ENCODE peak calls at places on chromosomes 2 and 18, in nine cellular contexts. One of them, this sample, is unnamed.

GRCh38 chr2:8837795-8838140 is 355 bp upstream of the KIDINS220 start:
- DNase-seq in activated T-helper 1 cell treated with anti-CD3 and anti-CD28 coated beads, Interleukin-12 subunit alpha, Interleukin-12 subunit beta, Interleukin-2, Interleukin-4 antibody, amounts not matched to agents 30 ng/mL and 10 ng/mL and 1 ng/mL, durations not matched to agents 14 hours and 24 hours and 36 hours: no peak
- DNase-seq in renal cortical epithelial cell: no peak
- DNase-seq in astrocyte of the cerebellum: no peak
- DNase-seq in Peyer's patch: no peak
- DNase-seq in left ventricle myocardium superior: no peak
- DNase-seq in GM13976: no peak
- DNase-seq in hippocampal formation: no peak
- DNase-seq in left ventricle myocardium inferior: no peak
- DNase-seq in this sample: no peak

GRCh38 chr2:20186078-20186854 is 38.7 kb downstream of the SDC1 start:
- DNase-seq in activated T-helper 1 cell treated with anti-CD3 and anti-CD28 coated beads, Interleukin-12 subunit alpha, Interleukin-12 subunit beta, Interleukin-2, Interleukin-4 antibody, amounts not matched to agents 30 ng/mL and 10 ng/mL and 1 ng/mL, durations not matched to agents 14 hours and 24 hours and 36 hours: no peak
- DNase-seq in renal cortical epithelial cell: peak; percentile 93
- DNase-seq in astrocyte of the cerebellum: no peak
- DNase-seq in Peyer's patch: peak; percentile 88
- DNase-seq in left ventricle myocardium superior: peak; percentile 16
- DNase-seq in GM13976: no peak
- DNase-seq in hippocampal formation: no peak
- DNase-seq in left ventricle myocardium inferior: no peak
- DNase-seq in this sample: no peak

GRCh38 chr2:19538411-19538963 is 180.1 kb upstream of the OSR1 start:
- DNase-seq in activated T-helper 1 cell treated with anti-CD3 and anti-CD28 coated beads, Interleukin-12 subunit alpha, Interleukin-12 subunit beta, Interleukin-2, Interleukin-4 antibody, amounts not matched to agents 30 ng/mL and 10 ng/mL and 1 ng/mL, durations not matched to agents 14 hours and 24 hours and 36 hours: no peak
- DNase-seq in renal cortical epithelial cell: peak; percentile 97
- DNase-seq in astrocyte of the cerebellum: peak; percentile 91
- DNase-seq in Peyer's patch: peak; percentile 74
- DNase-seq in left ventricle myocardium superior: no peak
- DNase-seq in GM13976: no peak
- DNase-seq in hippocampal formation: no peak
- DNase-seq in left ventricle myocardium inferior: no peak
- DNase-seq in this sample: no peak

GRCh38 chr2:3487931-3488554 is 31.3 kb downstream of the ADI1 start:
- DNase-seq in activated T-helper 1 cell treated with anti-CD3 and anti-CD28 coated beads, Interleukin-12 subunit alpha, Interleukin-12 subunit beta, Interleukin-2, Interleukin-4 antibody, amounts not matched to agents 30 ng/mL and 10 ng/mL and 1 ng/mL, durations not matched to agents 14 hours and 24 hours and 36 hours: no peak
- DNase-seq in renal cortical epithelial cell: no peak
- DNase-seq in astrocyte of the cerebellum: no peak
- DNase-seq in Peyer's patch: peak; percentile 42
- DNase-seq in left ventricle myocardium superior: no peak
- DNase-seq in GM13976: no peak
- DNase-seq in hippocampal formation: no peak
- DNase-seq in left ventricle myocardium inferior: no peak
- DNase-seq in this sample: no peak

GRCh38 chr2:203330434-203330833 is 2.2 kb downstream of the ABI2 start:
- DNase-seq in activated T-helper 1 cell treated with anti-CD3 and anti-CD28 coated beads, Interleukin-12 subunit alpha, Interleukin-12 subunit beta, Interleukin-2, Interleukin-4 antibody, amounts not matched to agents 30 ng/mL and 10 ng/mL and 1 ng/mL, durations not matched to agents 14 hours and 24 hours and 36 hours: no peak
- DNase-seq in renal cortical epithelial cell: peak; percentile 64
- DNase-seq in astrocyte of the cerebellum: no peak
- DNase-seq in Peyer's patch: no peak
- DNase-seq in left ventricle myocardium superior: no peak
- DNase-seq in GM13976: no peak
- DNase-seq in hippocampal formation: no peak
- DNase-seq in left ventricle myocardium inferior: no peak
- DNase-seq in this sample: no peak

GRCh38 chr2:45746888-45747287 is 95.4 kb downstream of the PRKCE start:
- DNase-seq in activated T-helper 1 cell treated with anti-CD3 and anti-CD28 coated beads, Interleukin-12 subunit alpha, Interleukin-12 subunit beta, Interleukin-2, Interleukin-4 antibody, amounts not matched to agents 30 ng/mL and 10 ng/mL and 1 ng/mL, durations not matched to agents 14 hours and 24 hours and 36 hours: no peak
- DNase-seq in renal cortical epithelial cell: no peak
- DNase-seq in astrocyte of the cerebellum: no peak
- DNase-seq in Peyer's patch: no peak
- DNase-seq in left ventricle myocardium superior: no peak
- DNase-seq in GM13976: no peak
- DNase-seq in hippocampal formation: no peak
- DNase-seq in left ventricle myocardium inferior: no peak
- DNase-seq in this sample: no peak

GRCh38 chr2:179983250-179983932 is 23.7 kb downstream of the CWC22 start:
- DNase-seq in activated T-helper 1 cell treated with anti-CD3 and anti-CD28 coated beads, Interleukin-12 subunit alpha, Interleukin-12 subunit beta, Interleukin-2, Interleukin-4 antibody, amounts not matched to agents 30 ng/mL and 10 ng/mL and 1 ng/mL, durations not matched to agents 14 hours and 24 hours and 36 hours: no peak
- DNase-seq in renal cortical epithelial cell: no peak
- DNase-seq in astrocyte of the cerebellum: no peak
- DNase-seq in Peyer's patch: no peak
- DNase-seq in left ventricle myocardium superior: no peak
- DNase-seq in GM13976: no peak
- DNase-seq in hippocampal formation: peak; percentile 18
- DNase-seq in left ventricle myocardium inferior: no peak
- DNase-seq in this sample: no peak

GRCh38 chr2:206274434-206275273 is at the start of gene ZDBF2:
- DNase-seq in activated T-helper 1 cell treated with anti-CD3 and anti-CD28 coated beads, Interleukin-12 subunit alpha, Interleukin-12 subunit beta, Interleukin-2, Interleukin-4 antibody, amounts not matched to agents 30 ng/mL and 10 ng/mL and 1 ng/mL, durations not matched to agents 14 hours and 24 hours and 36 hours: peak; percentile 46
- DNase-seq in renal cortical epithelial cell: peak; percentile 9
- DNase-seq in astrocyte of the cerebellum: peak; percentile 32
- DNase-seq in Peyer's patch: peak; percentile 72
- DNase-seq in left ventricle myocardium superior: peak; percentile 70
- DNase-seq in GM13976: peak; percentile 88
- DNase-seq in hippocampal formation: no peak
- DNase-seq in left ventricle myocardium inferior: peak; percentile 39
- DNase-seq in this sample: no peak

GRCh38 chr2:9141379-9141667 is 65.3 kb upstream of the ASAP2 start:
- DNase-seq in activated T-helper 1 cell treated with anti-CD3 and anti-CD28 coated beads, Interleukin-12 subunit alpha, Interleukin-12 subunit beta, Interleukin-2, Interleukin-4 antibody, amounts not matched to agents 30 ng/mL and 10 ng/mL and 1 ng/mL, durations not matched to agents 14 hours and 24 hours and 36 hours: no peak
- DNase-seq in renal cortical epithelial cell: no peak
- DNase-seq in astrocyte of the cerebellum: no peak
- DNase-seq in Peyer's patch: no peak
- DNase-seq in left ventricle myocardium superior: no peak
- DNase-seq in GM13976: no peak
- DNase-seq in hippocampal formation: no peak
- DNase-seq in left ventricle myocardium inferior: no peak
- DNase-seq in this sample: no peak

GRCh38 chr18:56511996-56512395 is 126.4 kb downstream of the TXNL1 start:
- DNase-seq in activated T-helper 1 cell treated with anti-CD3 and anti-CD28 coated beads, Interleukin-12 subunit alpha, Interleukin-12 subunit beta, Interleukin-2, Interleukin-4 antibody, amounts not matched to agents 30 ng/mL and 10 ng/mL and 1 ng/mL, durations not matched to agents 14 hours and 24 hours and 36 hours: no peak
- DNase-seq in renal cortical epithelial cell: no peak
- DNase-seq in astrocyte of the cerebellum: no peak
- DNase-seq in Peyer's patch: no peak
- DNase-seq in left ventricle myocardium superior: no peak
- DNase-seq in GM13976: no peak
- DNase-seq in hippocampal formation: no peak
- DNase-seq in left ventricle myocardium inferior: no peak
- DNase-seq in this sample: peak; percentile 20

GRCh38 chr18:26765498-26765897 is 100.0 kb downstream of the AQP4 start:
- DNase-seq in activated T-helper 1 cell treated with anti-CD3 and anti-CD28 coated beads, Interleukin-12 subunit alpha, Interleukin-12 subunit beta, Interleukin-2, Interleukin-4 antibody, amounts not matched to agents 30 ng/mL and 10 ng/mL and 1 ng/mL, durations not matched to agents 14 hours and 24 hours and 36 hours: no peak
- DNase-seq in renal cortical epithelial cell: no peak
- DNase-seq in astrocyte of the cerebellum: no peak
- DNase-seq in Peyer's patch: no peak
- DNase-seq in left ventricle myocardium superior: no peak
- DNase-seq in GM13976: no peak
- DNase-seq in hippocampal formation: no peak
- DNase-seq in left ventricle myocardium inferior: no peak
- DNase-seq in this sample: no peak

GRCh38 chr2:237662671-237663093 is 35.3 kb downstream of the LRRFIP1 start:
- DNase-seq in activated T-helper 1 cell treated with anti-CD3 and anti-CD28 coated beads, Interleukin-12 subunit alpha, Interleukin-12 subunit beta, Interleukin-2, Interleukin-4 antibody, amounts not matched to agents 30 ng/mL and 10 ng/mL and 1 ng/mL, durations not matched to agents 14 hours and 24 hours and 36 hours: no peak
- DNase-seq in renal cortical epithelial cell: peak; percentile 98
- DNase-seq in astrocyte of the cerebellum: peak; percentile 81
- DNase-seq in Peyer's patch: peak; percentile 91
- DNase-seq in left ventricle myocardium superior: peak; percentile 89
- DNase-seq in GM13976: no peak
- DNase-seq in hippocampal formation: no peak
- DNase-seq in left ventricle myocardium inferior: peak; percentile 87
- DNase-seq in this sample: no peak

This sample was measured in GM12878.